ENCODE peak calls at places on chromosomes 7 and 10, in eight cellular contexts. Y is activated naive CD4-positive, alpha-beta T cell treated with Interleukin-2 at 50 U/mL for 16 hours; L is non-pigmented ciliary epithelial cell; S is CD4-positive, alpha-beta T cell; K is gastrocnemius medialis; X is skeletal muscle cell; U is NCI-H2029; O is NCI-H1105 treated with DMSO at 0.1 percent for 48 hours. N is an unnamed sample.
A peak's percentile ranks its signal among the peaks of the same experiment; 100 is the strongest.

GRCh38 chr7:106010866-106011265 is 47.8 kb downstream of the CDHR3 start:
- DNase-seq in L (no peak), S (no peak), O (no peak), Y (no peak), K (no peak), U (no peak), X (no peak), N (no peak)

GRCh38 chr10:112587709-112588108 is 140.7 kb downstream of the VTI1A start:
- DNase-seq in O (no peak), X (no peak), S (no peak), U (no peak), L (no peak), K (no peak), Y (no peak), N (no peak)

GRCh38 chr10:8245131-8246117 is 190.9 kb downstream of the GATA3 start:
- DNase-seq in X (no peak), K (no peak), L (no peak), U (no peak), S (no peak), Y (no peak), O (no peak), N (no peak)

GRCh38 chr10:61845196-61845949 is 56.1 kb upstream of the ARID5B start:
- DNase-seq in O (no peak), X (no peak), L (no peak), K (no peak), U (no peak), S (no peak), Y (no peak), N (no peak)

GRCh38 chr7:20158684-20159083 is 58.5 kb downstream of the MACC1 start:
- DNase-seq in U (no peak), S (no peak), O (no peak), K (no peak), X (no peak), L (no peak), Y (no peak), N (no peak)

GRCh38 chr7:114889646-114890285 is 32.1 kb upstream of the MDFIC start:
- DNase-seq in Y (no peak), K (no peak), U (no peak), L (peak; percentile 99), X (peak; percentile 97), S (no peak), O (no peak), N (peak; percentile 82)

GRCh38 chr10:88157981-88158465 is 294.6 kb downstream of the PTEN start:
- DNase-seq in L (peak; percentile 73), U (no peak), K (peak; percentile 33), Y (no peak), S (no peak), X (peak; percentile 69), O (no peak), N (peak; percentile 86)

GRCh38 chr10:70562036-70562710 is 40.4 kb downstream of the PRF1 start:
- DNase-seq in U (no peak), S (no peak), X (no peak), K (no peak), L (no peak), Y (no peak), O (no peak), N (no peak)

GRCh38 chr10:63698815-63699205 is 177.6 kb downstream of the REEP3 start:
- DNase-seq in K (no peak), O (no peak), S (no peak), X (no peak), L (no peak), U (no peak), Y (no peak), N (no peak)

GRCh38 chr10:1044964-1045363 is 4.0 kb downstream of the IDI1 start:
- DNase-seq in O (no peak), U (no peak), Y (no peak), X (no peak), K (no peak), S (no peak), L (no peak), N (no peak)

GRCh38 chr10:12264204-12264908 is 68.4 kb downstream of the CDC123 start:
- DNase-seq in U (peak; percentile 77), L (peak; percentile 11), X (peak; percentile 15), O (peak; percentile 67), S (peak; percentile 49), K (peak; percentile 36), Y (peak; percentile 74), N (peak; percentile 16)

GRCh38 chr10:48406204-48406603 is 99.7 kb downstream of the MAPK8 start:
- DNase-seq in X (peak; percentile 17), O (no peak), S (no peak), K (no peak), U (no peak), L (no peak), Y (no peak), N (peak; percentile 10)

GRCh38 chr10:71079761-71080380 is 132.5 kb upstream of the UNC5B start:
- DNase-seq in X (no peak), L (no peak), Y (no peak), K (no peak), U (no peak), S (no peak), O (no peak), N (no peak)

GRCh38 chr7:149869291-149869650 is 4.5 kb upstream of the ATP6V0E2 start:
- DNase-seq in L (no peak), U (no peak), S (no peak), O (no peak), K (no peak), X (no peak), Y (no peak), N (no peak)

GRCh38 chr10:69839696-69840345 is 38.1 kb downstream of the COL13A1 start:
- DNase-seq in K (no peak), X (no peak), Y (no peak), S (no peak), O (no peak), U (peak; percentile 13), L (peak; percentile 35), N (no peak)

GRCh38 chr10:63137306-63137705 is 4.2 kb downstream of the NRBF2 start:
- DNase-seq in O (no peak), L (no peak), X (no peak), K (no peak), Y (no peak), S (no peak), U (no peak), N (no peak)

GRCh38 chr10:12130237-12130872 is 878 bp downstream of the SEC61A2 start:
- DNase-seq in K (no peak), Y (peak; percentile 33), S (peak; percentile 16), X (peak; percentile 36), O (peak; percentile 34), L (peak; percentile 38), U (no peak), N (peak; percentile 28)

N was measured in HS-5.